ENCODE peak calls at places on chromosome 20, in seven cellular contexts. P is K562, T is PC-3, M is right atrium auricular region, U is heart right ventricle, C is brain microvascular endothelial cell, E is SJSA1. V is an unnamed sample.

GRCh38 chr20:32707691-32708581 is 34.2 kb upstream of the C20orf203 start:
- DNase-seq in P (no peak), T (no peak), M (no peak), U (peak), C (no peak), E (peak), V (no peak)

GRCh38 chr20:54688476-54688875 is 213.1 kb downstream of the DOK5 start:
- DNase-seq in P (no peak), T (no peak), M (no peak), U (no peak), C (no peak), E (no peak), V (no peak)

GRCh38 chr20:48186915-48187314 is 401.6 kb upstream of the SULF2 start:
- DNase-seq in P (no peak), T (no peak), M (no peak), U (no peak), C (no peak), E (no peak), V (no peak)

GRCh38 chr20:63782051-63782471 is 42.5 kb downstream of the SLC2A4RG start:
- DNase-seq in P (no peak), T (peak), M (no peak), U (no peak), C (no peak), E (no peak), V (no peak)

GRCh38 chr20:13140775-13141174 is 80.3 kb upstream of the ISM1 start:
- DNase-seq in P (no peak), T (no peak), M (no peak), U (no peak), C (no peak), E (no peak), V (no peak)

GRCh38 chr20:53643031-53643832 is 49.6 kb upstream of the ZNF217 start:
- DNase-seq in P (peak), T (peak), M (no peak), U (no peak), C (peak), E (peak), V (no peak)

GRCh38 chr20:10079964-10080363 is 45.2 kb downstream of the ANKEF1 start:
- DNase-seq in P (no peak), T (peak), M (no peak), U (no peak), C (peak), E (no peak), V (no peak)

GRCh38 chr20:32338665-32339064 is 19.5 kb upstream of the ASXL1 start:
- DNase-seq in P (no peak), T (no peak), M (no peak), U (no peak), C (no peak), E (no peak), V (no peak)

GRCh38 chr20:4813839-4814695 is 92.4 kb downstream of the PRND start:
- DNase-seq in P (no peak), T (peak), M (no peak), U (peak), C (no peak), E (no peak), V (no peak)

GRCh38 chr20:1893721-1894470 is 1.3 kb upstream of the SIRPA start:
- DNase-seq in P (no peak), T (no peak), M (peak), U (peak), C (peak), E (peak), V (no peak)

GRCh38 chr20:56752274-56752673 is 123.2 kb downstream of the TFAP2C start:
- DNase-seq in P (no peak), T (peak), M (no peak), U (no peak), C (no peak), E (no peak), V (no peak)

GRCh38 chr20:2519115-2519815 is 10.6 kb upstream of the ZNF343 start:
- DNase-seq in P (no peak), T (no peak), M (no peak), U (no peak), C (peak), E (no peak), V (no peak)

GRCh38 chr20:62816879-62817873 is at the start of gene COL9A3:
- DNase-seq in P (peak), T (no peak), M (no peak), U (no peak), C (no peak), E (no peak), V (no peak)

GRCh38 chr20:34541264-34541901 is 17.1 kb upstream of the MAP1LC3A start:
- DNase-seq in P (no peak), T (no peak), M (no peak), U (no peak), C (no peak), E (no peak), V (no peak)

GRCh38 chr20:37867289-37868195 is 35.4 kb upstream of the VSTM2L start:
- DNase-seq in P (no peak), T (no peak), M (no peak), U (no peak), C (no peak), E (no peak), V (no peak)

DNA sequence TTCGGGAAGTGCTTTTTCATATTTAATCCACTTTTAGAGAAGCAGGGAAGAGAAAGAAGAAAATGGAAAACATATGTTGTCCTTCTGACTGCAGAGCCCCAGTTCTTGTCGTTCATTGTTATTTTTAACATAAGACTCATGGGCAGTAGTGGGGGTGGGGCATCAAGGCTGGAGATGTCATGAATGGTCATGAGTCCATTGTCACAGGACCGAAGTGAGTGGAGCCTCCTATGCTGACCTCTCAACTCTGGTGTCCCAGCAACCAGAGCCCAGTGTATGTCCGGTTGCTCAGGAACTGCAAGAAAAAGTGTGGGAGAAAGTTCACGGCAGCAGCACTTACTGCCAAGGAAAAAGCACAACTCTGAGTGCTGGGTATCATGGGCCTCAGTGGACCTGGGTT is 108.6 kb downstream of the BANF2 start:
- DNase-seq in P (no peak), T (no peak), M (peak), U (peak), C (peak), E (peak), V (no peak)
- H3K27ac ChIP-seq in P (no peak), T (no peak), M (peak), U (no peak), C (no peak), E (peak), V (peak)

GRCh38 chr20:49248301-49248700 is 29.1 kb downstream of the DDX27 start:
- DNase-seq in P (no peak), T (no peak), M (no peak), U (no peak), C (no peak), E (no peak), V (no peak)

GRCh38 chr20:49248879-49249665 is 28.8 kb downstream of the ZNFX1 start:
- DNase-seq in P (no peak), T (no peak), M (no peak), U (no peak), C (no peak), E (no peak), V (no peak)

GRCh38 chr20:49247169-49247734 is 28.0 kb downstream of the DDX27 start:
- DNase-seq in P (no peak), T (no peak), M (no peak), U (no peak), C (no peak), E (no peak), V (no peak)

GRCh38 chr20:49247792-49248191 is 28.6 kb downstream of the DDX27 start:
- DNase-seq in P (no peak), T (no peak), M (no peak), U (no peak), C (no peak), E (no peak), V (no peak)

DNA sequence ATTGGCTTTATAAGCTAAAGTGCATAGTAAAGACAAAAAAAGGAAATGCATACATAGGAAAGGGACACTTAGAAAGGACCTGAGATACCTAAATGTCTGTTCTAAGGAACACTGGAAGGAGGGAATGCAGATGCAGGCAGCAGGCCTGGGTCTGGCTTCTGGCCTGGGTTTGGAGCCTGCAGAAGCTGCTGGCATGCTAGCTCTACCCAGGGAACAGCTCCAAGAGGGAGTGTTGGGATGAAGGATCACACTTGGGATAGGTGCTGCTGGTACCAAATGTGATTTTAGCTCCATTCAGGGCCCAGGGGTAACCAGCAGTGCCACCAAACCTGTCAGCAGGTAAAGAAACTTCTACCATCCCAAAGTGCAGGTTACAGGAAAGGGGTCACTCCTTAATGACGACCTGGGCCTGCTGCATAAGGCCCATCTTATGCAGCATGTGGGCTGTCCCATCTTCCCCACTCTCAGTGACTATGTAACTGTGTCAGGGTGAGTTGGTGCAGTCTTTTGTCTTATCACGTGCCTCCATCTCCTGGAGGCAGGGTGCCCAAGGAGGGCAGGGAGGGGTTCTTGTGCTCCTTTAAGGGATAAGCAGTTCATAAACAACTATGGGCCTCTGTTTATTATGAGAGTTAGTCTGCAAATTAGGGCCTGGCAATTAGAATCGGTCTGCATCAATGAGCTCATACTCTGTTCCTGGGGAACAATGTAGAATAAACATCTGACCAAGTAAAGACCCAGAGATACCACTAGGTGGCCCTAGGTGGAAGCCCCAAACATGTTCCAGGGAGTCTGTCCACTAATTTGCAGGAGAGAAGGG is 26.9 kb downstream of the DDX27 start:
- DNase-seq in P (peak), T (peak), M (no peak), U (no peak), C (peak), E (peak), V (no peak)
- H3K27ac ChIP-seq in P (no peak), T (no peak), M (no peak), U (no peak), C (no peak), E (no peak), V (no peak)

DNA sequence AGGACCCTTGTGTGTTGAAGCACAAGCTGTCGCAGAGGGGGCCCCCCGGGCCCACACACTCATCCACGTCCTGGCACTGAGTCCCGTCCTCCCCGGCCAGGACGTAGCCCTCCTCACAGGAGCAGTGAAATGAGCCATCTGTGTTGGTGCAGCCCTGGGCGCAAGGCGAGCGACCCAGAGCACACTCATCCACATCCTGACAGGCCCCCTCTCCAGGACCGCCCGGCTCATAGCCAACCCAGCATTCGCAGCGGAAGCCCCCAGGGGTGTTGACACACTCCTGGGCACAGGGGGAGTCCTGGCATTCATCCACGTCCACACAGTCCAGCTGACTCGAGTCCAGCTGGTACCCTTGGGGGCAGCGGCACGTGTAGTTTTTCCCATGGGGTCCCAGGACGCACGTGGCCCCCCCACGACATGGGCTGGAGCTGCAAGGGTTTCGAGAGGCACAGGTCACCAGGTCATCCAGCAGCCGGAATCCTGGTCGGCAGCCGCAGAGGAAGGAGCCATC is 1.2 kb downstream of the CD93 start:
- DNase-seq in P (no peak), T (no peak), M (no peak), U (peak), C (no peak), E (no peak), V (no peak)
- H3K27ac ChIP-seq in P (no peak), T (no peak), M (peak), U (peak), C (no peak), E (no peak), V (peak)

DNA sequence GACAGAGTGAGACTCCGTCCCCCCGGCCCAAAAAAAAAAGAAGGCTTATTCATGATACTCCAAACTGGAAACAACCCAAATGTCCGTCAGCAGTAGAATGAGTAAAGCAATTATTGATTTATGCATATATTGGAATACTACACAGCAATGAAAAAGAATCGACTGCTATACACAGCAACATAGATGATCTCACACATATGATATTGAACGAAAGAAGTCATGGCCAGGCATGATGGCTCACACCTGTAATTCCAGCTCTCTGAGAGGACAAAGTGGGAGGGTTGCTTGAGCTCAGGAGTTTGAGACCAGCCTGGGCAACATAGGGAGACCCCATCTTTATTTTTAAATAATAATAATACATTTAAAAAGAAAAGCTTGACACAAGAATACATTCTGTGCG is 28.5 kb downstream of the BCAS4 start:
- DNase-seq in P (no peak), T (no peak), M (no peak), U (no peak), C (no peak), E (no peak), V (no peak)
- H3K27ac ChIP-seq in P (no peak), T (no peak), M (no peak), U (no peak), C (no peak), E (no peak), V (no peak)

DNA sequence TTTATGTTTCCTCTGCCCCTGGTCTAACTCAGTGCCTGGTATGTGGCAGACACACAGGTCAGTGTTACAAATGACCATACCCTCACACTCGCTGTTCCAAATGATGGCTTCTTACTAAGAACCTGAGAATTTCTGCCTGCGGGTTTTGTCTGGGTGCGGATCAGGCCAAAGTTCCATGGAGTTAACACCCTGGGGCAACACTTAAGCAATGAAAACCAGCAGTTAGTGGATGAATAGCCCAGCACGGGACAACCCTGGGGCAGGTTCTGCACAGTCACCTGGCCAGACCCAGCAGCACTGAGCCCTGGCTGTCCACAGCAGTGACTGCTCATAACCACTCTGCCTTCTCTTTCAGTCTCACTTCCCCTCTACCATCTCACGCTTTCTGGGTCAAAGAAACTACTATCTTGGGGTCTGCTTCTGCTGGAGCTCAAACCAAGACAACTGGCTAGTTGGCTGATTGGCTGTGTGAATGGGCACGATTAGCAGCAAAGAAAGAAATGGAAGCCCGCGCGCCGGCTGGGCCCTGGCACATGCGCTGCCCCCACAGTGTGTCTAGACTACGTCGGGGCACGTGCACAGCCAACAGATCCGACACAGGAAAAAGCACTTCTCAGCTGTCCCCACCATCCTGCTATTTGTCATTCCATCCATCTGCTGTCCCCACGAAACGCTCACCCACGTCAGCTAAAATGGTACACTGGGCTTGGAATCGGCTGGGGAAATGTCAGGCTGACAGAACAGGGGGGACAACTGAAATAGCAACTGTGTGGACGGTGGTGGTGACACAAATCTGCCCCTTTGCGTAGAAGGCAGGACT is 36.6 kb downstream of the MGME1 start:
- DNase-seq in P (no peak), T (no peak), M (no peak), U (no peak), C (no peak), E (no peak), V (no peak)
- H3K27ac ChIP-seq in P (no peak), T (no peak), M (no peak), U (no peak), C (no peak), E (no peak), V (no peak)